ENCODE peak calls at places on chromosomes 6 and 20, in five cellular contexts. One of them, this sample, is unnamed.

GRCh38 chr6:44000164-44000842 is 126.9 kb downstream of the MRPL14 start:
- DNase-seq in epithelial cell of esophagus: peak; percentile 18
- DNase-seq in retina: peak; percentile 57
- DNase-seq in T-helper 22 cell: no peak
- DNase-seq in ascending aorta: no peak
- DNase-seq in this sample: no peak

GRCh38 chr6:73157870-73158269 is 67.4 kb downstream of the KHDC1L start:
- DNase-seq in retina: no peak
- DNase-seq in epithelial cell of esophagus: no peak
- DNase-seq in ascending aorta: no peak
- DNase-seq in T-helper 22 cell: no peak
- DNase-seq in this sample: no peak

GRCh38 chr6:155187994-155188706 is 75.7 kb upstream of the CLDN20 start:
- DNase-seq in T-helper 22 cell: no peak
- DNase-seq in retina: no peak
- DNase-seq in ascending aorta: no peak
- DNase-seq in epithelial cell of esophagus: peak; percentile 17
- DNase-seq in this sample: peak; percentile 59

GRCh38 chr20:61900376-61901293 is 165.0 kb downstream of the TAF4 start:
- DNase-seq in T-helper 22 cell: no peak
- DNase-seq in epithelial cell of esophagus: no peak
- DNase-seq in ascending aorta: no peak
- DNase-seq in retina: no peak
- DNase-seq in this sample: no peak

GRCh38 chr6:6712258-6712978 is 123.9 kb downstream of the LY86 start:
- DNase-seq in retina: peak; percentile 23
- DNase-seq in T-helper 22 cell: no peak
- DNase-seq in ascending aorta: no peak
- DNase-seq in epithelial cell of esophagus: peak; percentile 98
- DNase-seq in this sample: peak; percentile 62

GRCh38 chr6:131400054-131400781 is 172.8 kb upstream of the ARG1 start:
- DNase-seq in T-helper 22 cell: no peak
- DNase-seq in epithelial cell of esophagus: peak; percentile 54
- DNase-seq in ascending aorta: no peak
- DNase-seq in retina: no peak
- DNase-seq in this sample: peak; percentile 70

GRCh38 chr6:150048099-150048498 is 20.8 kb downstream of the ULBP3 start:
- DNase-seq in retina: no peak
- DNase-seq in T-helper 22 cell: no peak
- DNase-seq in epithelial cell of esophagus: no peak
- DNase-seq in ascending aorta: no peak
- DNase-seq in this sample: no peak

GRCh38 chr20:21661488-21662055 is 43.9 kb upstream of the PAX1 start:
- DNase-seq in ascending aorta: no peak
- DNase-seq in epithelial cell of esophagus: no peak
- DNase-seq in retina: no peak
- DNase-seq in T-helper 22 cell: no peak
- DNase-seq in this sample: no peak

GRCh38 chr6:30493643-30494250 is 4.4 kb downstream of the HLA-E start:
- DNase-seq in retina: no peak
- DNase-seq in T-helper 22 cell: no peak
- DNase-seq in epithelial cell of esophagus: no peak
- DNase-seq in ascending aorta: no peak
- DNase-seq in this sample: no peak

This sample was measured in cardiac fibroblast.